ENCODE peak calls at places on chromosomes 16 and 17, in six cellular contexts. U is A549, Q is GM23338, G is HCT116, X is HL-60, C is GM12878. O is an unnamed sample.

GRCh38 chr17:73650147-73650546 is 5.9 kb upstream of the SDK2 start:
- DNase-seq in G (no peak), U (peak; percentile 60), X (peak; percentile 18), C (no peak), Q (peak; percentile 71), O (no peak)

GRCh38 chr17:55965051-55965450 is 188.2 kb upstream of the ANKFN1 start:
- DNase-seq in Q (no peak), X (no peak), G (no peak), U (peak; percentile 6), C (no peak), O (no peak)

GRCh38 chr16:57299719-57300386 is 15.4 kb upstream of the PLLP start:
- DNase-seq in X (peak; percentile 84), G (peak; percentile 90), C (peak; percentile 91), U (peak; percentile 97), Q (peak; percentile 94), O (peak; percentile 92)

GRCh38 chr17:79659376-79659775 is 48.5 kb upstream of the RBFOX3 start:
- DNase-seq in Q (no peak), G (no peak), C (no peak), X (no peak), U (no peak), O (no peak)

GRCh38 chr17:68248199-68248825 is 469 bp downstream of the AMZ2 start:
- DNase-seq in X (no peak), Q (no peak), U (no peak), C (no peak), G (no peak), O (no peak)

GRCh38 chr17:55416470-55417052 is 5.1 kb downstream of the MMD start:
- DNase-seq in Q (no peak), U (no peak), X (no peak), G (no peak), C (no peak), O (no peak)

GRCh38 chr17:74743755-74744154 is 4.7 kb upstream of the NHERF1 start:
- DNase-seq in X (no peak), Q (no peak), G (no peak), C (no peak), U (no peak), O (no peak)

GRCh38 chr17:13162361-13162760 is 144.5 kb upstream of the ELAC2 start:
- DNase-seq in G (no peak), X (no peak), U (no peak), Q (no peak), C (no peak), O (no peak)

GRCh38 chr16:54487933-54488332 is 201.3 kb upstream of the IRX3 start:
- DNase-seq in U (no peak), C (no peak), X (no peak), Q (no peak), G (no peak), O (no peak)

GRCh38 chr16:70711211-70711978 is 25.5 kb upstream of the MTSS2 start:
- DNase-seq in C (no peak), X (no peak), Q (no peak), U (no peak), G (no peak), O (no peak)

GRCh38 chr16:67302882-67303434 is 23.6 kb downstream of the KCTD19 start:
- DNase-seq in Q (peak; percentile 34), X (no peak), C (no peak), G (no peak), U (no peak), O (no peak)

GRCh38 chr17:676060-676745 is 38.4 kb downstream of the VPS53 start:
- DNase-seq in C (no peak), Q (no peak), U (no peak), X (no peak), G (no peak), O (no peak)

DNA sequence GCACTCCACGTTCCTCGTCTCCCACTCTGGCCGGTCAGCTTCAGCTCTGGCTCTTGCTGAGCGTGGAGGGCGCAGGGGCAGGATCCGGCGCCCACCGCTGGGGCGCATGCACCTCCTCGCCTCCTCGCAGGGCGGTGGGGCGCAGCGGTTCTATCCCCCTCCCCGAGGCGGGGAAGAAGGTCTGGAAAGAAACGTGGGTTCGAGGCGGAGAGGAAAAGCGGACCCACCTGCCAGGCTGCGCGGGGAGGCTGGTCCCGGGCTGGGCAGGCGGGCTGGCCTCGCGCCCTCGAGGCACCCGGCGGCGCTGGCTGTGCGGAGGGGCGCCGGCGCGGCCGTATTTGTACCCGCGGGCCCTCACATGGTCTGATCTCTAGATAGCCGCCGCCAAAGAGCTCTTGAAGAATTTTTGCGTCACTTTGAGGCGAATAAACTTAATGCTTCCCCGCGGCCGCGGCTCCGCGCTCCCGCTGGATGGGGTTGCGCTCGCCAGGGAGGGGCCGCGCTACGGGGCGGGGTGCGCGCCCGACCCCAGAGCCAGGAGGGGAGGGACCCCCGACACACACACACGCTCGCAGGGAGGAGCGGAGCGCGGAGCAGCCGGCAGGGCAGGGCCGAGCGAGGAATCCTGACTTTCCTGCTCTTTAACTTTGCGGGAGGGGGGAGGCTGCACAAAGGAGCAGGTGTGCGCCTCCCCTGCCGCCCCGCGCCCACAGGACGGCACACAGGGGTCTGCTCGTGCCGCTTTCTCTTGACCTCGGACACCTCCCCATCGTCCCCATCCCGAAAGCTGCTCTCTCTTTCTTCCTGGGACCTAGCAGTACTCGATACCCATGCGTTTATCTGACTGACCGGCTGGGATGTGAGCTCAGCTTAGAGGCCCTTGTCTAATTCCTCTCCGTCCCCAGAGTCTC is at the start of gene SLC6A4:
- DNase-seq in X (no peak), C (no peak), U (no peak), Q (peak; percentile 72), G (no peak), O (no peak)
- TF ChIP-seq REST in X (no peak), C (no peak), U (no peak), Q (no peak), G (no peak), O (no peak)

DNA sequence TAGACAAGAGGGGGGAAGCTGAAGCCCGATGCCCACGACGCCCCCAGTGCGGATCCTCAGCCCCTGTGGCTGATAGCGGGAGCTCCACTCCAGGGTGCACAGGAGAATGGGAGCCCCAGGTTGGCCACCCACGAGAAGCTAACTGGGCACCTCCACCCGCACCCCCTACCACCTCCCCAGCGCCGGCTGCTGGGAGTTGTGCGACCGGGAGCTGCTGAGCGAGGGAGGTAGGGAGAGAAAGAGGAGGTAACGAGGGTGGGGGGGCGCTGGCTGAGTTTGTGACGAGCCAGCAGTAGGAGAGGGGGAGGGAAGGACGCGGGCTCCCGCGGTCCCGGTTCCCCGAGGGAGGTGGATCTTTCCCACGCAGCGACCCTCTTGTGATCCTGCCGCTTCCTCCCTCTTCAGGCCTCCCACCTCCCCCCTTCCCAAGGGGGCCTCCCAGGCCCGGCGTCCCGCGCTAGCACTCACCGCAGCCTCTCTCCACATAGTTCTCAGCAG is at the start of gene GRIN2A:
- DNase-seq in U (no peak), G (no peak), X (no peak), Q (peak; percentile 57), C (no peak), O (no peak)
- H3K4me3 ChIP-seq in U (peak within 1 kb of the TSS; percentile 35), G (no peak within 1 kb of the TSS), X (no peak within 1 kb of the TSS), Q (peak within 1 kb of the TSS; percentile 84), C (peak within 1 kb of the TSS; percentile 55), O (peak within 1 kb of the TSS; percentile 68)

GRCh38 chr16:49492896-49493620 is 119.5 kb downstream of the C16orf78 start:
- DNase-seq in Q (peak; percentile 14), C (no peak), X (no peak), G (no peak), U (no peak), O (no peak)
- TF ChIP-seq REST in Q (no peak), C (no peak), X (no peak), G (no peak), U (no peak), O (no peak)

DNA sequence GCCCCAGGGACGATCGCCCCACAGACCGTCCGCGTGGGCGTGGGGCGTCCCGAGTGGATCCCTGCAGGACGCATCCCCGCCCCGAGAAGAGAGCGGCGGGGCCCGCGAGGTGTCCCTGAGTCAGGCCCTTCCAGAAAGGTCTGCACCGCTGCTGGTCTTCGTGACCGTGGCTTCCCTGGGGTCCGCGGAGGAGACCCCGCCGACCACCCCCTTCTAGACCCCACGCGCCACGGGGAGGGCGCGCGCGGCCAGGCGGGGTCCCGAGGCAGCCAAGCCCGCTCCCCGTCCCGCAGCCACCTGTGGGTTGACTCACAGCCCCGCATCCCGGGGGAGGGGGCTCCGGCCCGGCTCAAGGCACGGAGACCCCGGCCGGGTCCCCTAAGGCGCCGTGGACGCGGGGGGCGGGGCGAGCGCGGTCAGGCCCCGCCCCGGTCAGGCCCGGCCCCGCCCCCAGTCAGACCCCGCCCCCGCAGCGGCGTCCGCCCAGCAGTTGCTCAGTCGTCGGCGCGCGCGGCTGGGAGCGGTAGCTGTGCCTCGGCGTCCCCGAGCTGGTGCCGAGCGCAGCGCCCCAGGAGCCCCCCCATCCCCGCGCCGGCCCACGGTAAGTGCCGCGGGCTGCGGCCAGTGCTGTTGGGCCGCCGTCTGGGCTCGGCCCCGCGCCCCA is at the start of gene BAIAP3:
- DNase-seq in C (no peak), G (no peak), Q (peak; percentile 77), U (peak; percentile 51), X (no peak), O (no peak)
- H3K4me3 ChIP-seq in C (no peak within 1 kb of the TSS), G (peak within 1 kb of the TSS; percentile 72), Q (peak within 1 kb of the TSS; percentile 72), U (peak within 1 kb of the TSS; percentile 56), X (no peak within 1 kb of the TSS), O (peak within 1 kb of the TSS; percentile 38)

GRCh38 chr17:34615326-34615725 is 35.9 kb downstream of the TMEM132E start:
- DNase-seq in U (no peak), X (no peak), Q (no peak), G (no peak), C (no peak), O (no peak)

GRCh38 chr17:34614698-34615097 is 35.3 kb downstream of the TMEM132E start:
- DNase-seq in X (no peak), G (no peak), C (no peak), Q (no peak), U (no peak), O (no peak)

GRCh38 chr17:34610506-34610905 is 31.1 kb downstream of the TMEM132E start:
- DNase-seq in Q (no peak), X (no peak), G (no peak), U (no peak), C (no peak), O (no peak)

GRCh38 chr17:34616148-34616547 is 36.8 kb downstream of the TMEM132E start:
- DNase-seq in G (no peak), U (no peak), Q (peak; percentile 64), C (no peak), X (no peak), O (no peak)

DNA sequence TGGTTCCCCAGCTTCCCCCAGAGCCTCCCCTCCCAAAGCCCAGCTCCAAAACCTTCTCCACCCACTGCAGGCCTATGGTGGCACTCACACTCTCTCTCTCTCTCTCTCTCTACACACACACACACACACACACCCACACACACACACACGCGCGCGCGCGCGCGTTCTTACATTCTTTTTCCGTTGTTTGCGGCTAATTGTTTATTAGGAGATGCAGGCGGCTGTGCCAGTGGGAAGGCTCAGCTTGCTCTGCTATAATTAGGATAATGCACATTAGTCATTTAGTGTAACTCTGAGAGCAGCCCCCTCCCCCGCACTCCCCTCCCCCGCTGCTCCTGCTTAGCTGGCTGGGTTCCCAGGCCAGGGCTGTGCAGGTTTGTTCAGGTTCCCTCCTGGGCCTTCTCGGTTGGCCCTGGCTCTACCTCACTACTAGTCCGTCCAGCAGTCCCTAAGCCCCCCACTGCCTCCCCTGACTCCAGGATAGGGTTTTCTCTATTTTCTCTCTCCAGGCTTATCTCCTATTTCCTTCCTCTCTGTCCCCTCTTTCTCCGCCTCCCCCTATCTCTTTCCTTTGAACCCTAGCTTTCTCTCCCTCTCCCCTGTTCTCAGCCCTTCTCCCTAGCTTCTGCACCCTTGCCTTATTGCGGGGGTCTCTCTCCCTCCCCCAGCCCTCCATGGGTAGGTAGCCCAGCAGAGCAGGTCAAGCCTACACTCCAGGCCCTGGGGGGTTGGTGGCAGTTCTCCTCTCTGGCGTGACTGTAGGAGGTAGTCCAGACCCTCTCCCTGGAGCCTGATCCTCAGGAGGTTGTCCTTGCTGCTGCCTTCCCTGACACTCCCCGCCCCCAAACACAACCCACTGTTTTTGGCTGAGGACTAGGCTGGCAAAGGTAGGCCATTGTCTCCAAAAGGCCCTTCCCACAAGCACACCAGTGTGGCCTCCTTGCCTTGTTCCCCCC is 34.0 kb downstream of the TMEM132E start:
- DNase-seq in U (no peak), Q (peak; percentile 53), G (no peak), X (no peak), C (no peak), O (no peak)
- TF ChIP-seq REST in U (no peak), Q (no peak), G (no peak), X (no peak), C (no peak), O (no peak)